ENCODE peak calls at places on chromosomes 13 and 19, in seven cellular contexts. P is T-helper 9 cell; I is EH; K is T-helper 17 cell; O is stimulated activated CD8-positive, alpha-beta memory T cell treated with anti-CD3 and anti-CD28 coated beads, Interleukin-7, amount 100 ng/mL, for 1 hour; E is NCI-H1436 treated with DMSO at 0.1 percent for 48 hours; X is coronary artery. F is an unnamed sample.
A peak's percentile ranks its signal among the peaks of the same experiment; 100 is the strongest.

GRCh38 chr19:32977269-32977668 is 5.2 kb downstream of the FAAP24 start:
- DNase-seq in P (no peak), I (no peak), K (no peak), O (no peak), E (no peak), X (no peak), F (no peak)

GRCh38 chr13:99997702-99998219 is 16.2 kb downstream of the ZIC2 start:
- DNase-seq in P (no peak), I (no peak), K (no peak), O (no peak), E (no peak), X (no peak), F (no peak)

GRCh38 chr19:4130635-4131438 is 6.9 kb upstream of the MAP2K2 start:
- DNase-seq in P (no peak), I (peak; percentile 85), K (no peak), O (no peak), E (no peak), X (no peak), F (no peak)

GRCh38 chr19:4097501-4097900 is 26.4 kb downstream of the MAP2K2 start:
- DNase-seq in P (no peak), I (no peak), K (no peak), O (no peak), E (no peak), X (peak; percentile 84), F (no peak)

GRCh38 chr19:38118176-38118575 is 105.8 kb downstream of the DPF1 start:
- DNase-seq in P (no peak), I (no peak), K (no peak), O (no peak), E (no peak), X (no peak), F (no peak)

GRCh38 chr13:112828756-112829155 is 138.9 kb downstream of the ATP11A start:
- DNase-seq in P (no peak), I (no peak), K (no peak), O (no peak), E (no peak), X (no peak), F (no peak)

GRCh38 chr13:73138967-73139491 is 80.2 kb downstream of the KLF5 start:
- DNase-seq in P (no peak), I (no peak), K (no peak), O (no peak), E (no peak), X (no peak), F (no peak)

GRCh38 chr13:113060557-113061270 is 44.9 kb upstream of the F7 start:
- DNase-seq in P (no peak), I (no peak), K (no peak), O (no peak), E (no peak), X (no peak), F (no peak)

GRCh38 chr13:75803175-75803611 is 167.1 kb downstream of the LMO7 start:
- DNase-seq in P (no peak), I (no peak), K (no peak), O (no peak), E (no peak), X (no peak), F (no peak)